ENCODE peak calls at places on chromosomes 4 and X, in five cellular contexts. P is RPMI8226, X is HS-5, K is adipocyte, E is GM04504. I is an unnamed sample.

GRCh38 chrX:149641832-149642231 is 10.2 kb upstream of the TMEM185A start:
- DNase-seq in K (peak), E (peak), P (no peak), X (peak), I (no peak)

GRCh38 chr4:85769009-85769408 is 294.1 kb downstream of the ARHGAP24 start:
- DNase-seq in X (no peak), K (no peak), P (no peak), E (no peak), I (peak)

GRCh38 chr4:72358483-72358882 is 210.5 kb downstream of the ADAMTS3 start:
- DNase-seq in E (no peak), X (no peak), P (no peak), K (peak), I (no peak)

GRCh38 chrX:123860506-123860840 is 620 bp downstream of the XIAP start:
- DNase-seq in X (no peak), P (peak), K (no peak), E (no peak), I (peak)

GRCh38 chr4:13865871-13866669 is 238.5 kb upstream of the BOD1L1 start:
- DNase-seq in P (no peak), X (no peak), K (peak), E (peak), I (no peak)

GRCh38 chr4:7394681-7395451 is 39.9 kb downstream of the PSAPL1 start:
- DNase-seq in K (no peak), P (no peak), X (no peak), E (no peak), I (no peak)

GRCh38 chr4:90328558-90328957 is 201.4 kb downstream of the CCSER1 start:
- DNase-seq in X (no peak), P (no peak), E (no peak), K (peak), I (no peak)

GRCh38 chrX:119382606-119383005 is 16.5 kb upstream of the SLC25A43 start:
- DNase-seq in K (no peak), X (no peak), P (no peak), E (no peak), I (no peak)

GRCh38 chr4:8846864-8847263 is 24.8 kb downstream of the HMX1 start:
- DNase-seq in P (no peak), E (no peak), X (no peak), K (no peak), I (no peak)

GRCh38 chr4:186137193-186137792 is 32.8 kb downstream of the FAM149A start:
- DNase-seq in E (no peak), P (peak), X (no peak), K (peak), I (peak)

GRCh38 chr4:103721251-103721650 is 1.5 kb upstream of the TACR3 start:
- DNase-seq in K (no peak), X (no peak), E (no peak), P (no peak), I (no peak)

GRCh38 chrX:153773218-153773611 is 7.6 kb upstream of the SRPK3 start:
- DNase-seq in P (no peak), X (no peak), K (no peak), E (no peak), I (no peak)

GRCh38 chr4:67725132-67725531 is 24.2 kb upstream of the UBA6 start:
- DNase-seq in E (no peak), K (no peak), P (no peak), X (no peak), I (no peak)

GRCh38 chr4:147596377-147596776 is 20.8 kb upstream of the TMEM184C start:
- DNase-seq in K (peak), P (peak), X (no peak), E (no peak), I (peak)

GRCh38 chrX:148507413-148507812 is 7.0 kb downstream of the AFF2 start:
- DNase-seq in K (no peak), E (no peak), X (no peak), P (no peak), I (no peak)

GRCh38 chr4:40190880-40191815 is 5.7 kb upstream of the RHOH start:
- DNase-seq in E (no peak), K (no peak), X (no peak), P (peak), I (no peak)

GRCh38 chrX:13670197-13670596 is 17.3 kb downstream of the TCEANC start:
- DNase-seq in X (no peak), E (no peak), K (no peak), P (no peak), I (no peak)